ENCODE peak calls at places on chromosomes 6 and 20, in eight cellular contexts. M is GM06990, F is MCF 10A, Z is nucleus accumbens, T is activated B cell treated with CpG ODN at 0.5 μM for 24 hours, J is lower lobe of right lung, U is kidney, Y is COR-L47. K is an unnamed sample.

GRCh38 chr6:16278048-16278724 is 39.8 kb downstream of the GMPR start:
- DNase-seq in M (no peak), F (peak), Z (no peak), T (no peak), J (no peak), U (no peak), Y (no peak), K (no peak)

GRCh38 chr20:50392138-50392866 is 117.9 kb upstream of the PTPN1 start:
- DNase-seq in M (no peak), F (no peak), Z (no peak), T (no peak), J (no peak), U (peak), Y (no peak), K (no peak)

GRCh38 chr6:34383171-34383631 is 9.3 kb downstream of the NUDT3 start:
- DNase-seq in M (no peak), F (no peak), Z (no peak), T (no peak), J (no peak), U (no peak), Y (no peak), K (no peak)

GRCh38 chr6:138455746-138456392 is 43.4 kb downstream of the NHSL1 start:
- DNase-seq in M (peak), F (peak), Z (no peak), T (no peak), J (no peak), U (no peak), Y (peak), K (peak)

GRCh38 chr20:20450461-20451027 is 82.6 kb downstream of the INSM1 start:
- DNase-seq in M (no peak), F (peak), Z (peak), T (no peak), J (no peak), U (no peak), Y (peak), K (no peak)

GRCh38 chr6:52675372-52675771 is 4.5 kb downstream of the TMEM14A start:
- DNase-seq in M (no peak), F (no peak), Z (no peak), T (no peak), J (no peak), U (no peak), Y (no peak), K (no peak)

GRCh38 chr20:14712302-14712739 is 374.9 kb upstream of the FLRT3 start:
- DNase-seq in M (no peak), F (peak), Z (no peak), T (no peak), J (no peak), U (no peak), Y (no peak), K (no peak)

GRCh38 chr6:386688-387266 is 4.8 kb upstream of the IRF4 start:
- DNase-seq in M (no peak), F (no peak), Z (no peak), T (no peak), J (no peak), U (no peak), Y (no peak), K (no peak)

GRCh38 chr20:34768105-34768504 is 57.3 kb downstream of the NCOA6 start:
- DNase-seq in M (no peak), F (no peak), Z (no peak), T (no peak), J (no peak), U (no peak), Y (no peak), K (no peak)

GRCh38 chr20:1041845-1042390 is 39.8 kb upstream of the RSPO4 start:
- DNase-seq in M (no peak), F (no peak), Z (no peak), T (no peak), J (no peak), U (no peak), Y (no peak), K (no peak)

GRCh38 chr6:168193816-168194701 is 115.0 kb upstream of the FRMD1 start:
- DNase-seq in M (no peak), F (peak), Z (no peak), T (no peak), J (no peak), U (peak), Y (no peak), K (no peak)

GRCh38 chr6:77173472-77174074 is 289.7 kb downstream of the HTR1B start:
- DNase-seq in M (no peak), F (no peak), Z (no peak), T (no peak), J (no peak), U (peak), Y (no peak), K (no peak)

GRCh38 chr6:31742894-31743293 is 3.1 kb downstream of the MSH5 start:
- DNase-seq in M (no peak), F (no peak), Z (no peak), T (no peak), J (no peak), U (no peak), Y (no peak), K (no peak)

GRCh38 chr6:149457316-149457884 is 27.4 kb downstream of the ZC3H12D start:
- DNase-seq in M (no peak), F (no peak), Z (no peak), T (no peak), J (no peak), U (no peak), Y (no peak), K (no peak)

GRCh38 chr20:47854687-47855212 is 69.5 kb upstream of the SULF2 start:
- DNase-seq in M (no peak), F (peak), Z (no peak), T (no peak), J (no peak), U (no peak), Y (no peak), K (peak)

GRCh38 chr20:37729909-37730308 is 36.1 kb downstream of the CTNNBL1 start:
- DNase-seq in M (no peak), F (no peak), Z (no peak), T (no peak), J (no peak), U (no peak), Y (no peak), K (no peak)

GRCh38 chr6:69789573-69789972 is 7.2 kb downstream of the LMBRD1 start:
- DNase-seq in M (no peak), F (no peak), Z (no peak), T (no peak), J (no peak), U (no peak), Y (no peak), K (no peak)

GRCh38 chr6:29748391-29749352 is 25.4 kb downstream of the HLA-F start:
- DNase-seq in M (peak), F (peak), Z (peak), T (peak), J (peak), U (peak), Y (peak), K (peak)

GRCh38 chr20:57361517-57361916 is 10.5 kb downstream of the RAE1 start:
- DNase-seq in M (no peak), F (peak), Z (no peak), T (no peak), J (no peak), U (no peak), Y (no peak), K (no peak)

GRCh38 chr6:98657764-98658163 is 176.6 kb upstream of the POU3F2 start:
- DNase-seq in M (no peak), F (peak), Z (no peak), T (no peak), J (peak), U (no peak), Y (no peak), K (no peak)

GRCh38 chr20:62859721-62860120 is 1.9 kb downstream of the TCFL5 start:
- DNase-seq in M (no peak), F (no peak), Z (no peak), T (no peak), J (no peak), U (no peak), Y (no peak), K (no peak)

GRCh38 chr20:45320948-45321595 is 13.0 kb upstream of the MATN4 start:
- DNase-seq in M (peak), F (no peak), Z (no peak), T (no peak), J (no peak), U (no peak), Y (no peak), K (no peak)

GRCh38 chr6:2767327-2767985 is 2.3 kb downstream of the WRNIP1 start:
- DNase-seq in M (no peak), F (no peak), Z (no peak), T (no peak), J (no peak), U (no peak), Y (no peak), K (no peak)

GRCh38 chr20:44310664-44311639 is at the start of gene FITM2:
- DNase-seq in M (peak), F (peak), Z (peak), T (peak), J (peak), U (peak), Y (peak), K (peak)

GRCh38 chr6:167856999-167857660 is 30.4 kb downstream of the AFDN start:
- DNase-seq in M (no peak), F (peak), Z (no peak), T (no peak), J (no peak), U (no peak), Y (no peak), K (no peak)

GRCh38 chr20:61055130-61055529 is 196.9 kb upstream of the CDH4 start:
- DNase-seq in M (no peak), F (no peak), Z (no peak), T (no peak), J (no peak), U (no peak), Y (peak), K (no peak)

GRCh38 chr6:45116714-45117410 is 211.3 kb upstream of the RUNX2 start:
- DNase-seq in M (no peak), F (peak), Z (no peak), T (no peak), J (no peak), U (no peak), Y (no peak), K (no peak)

GRCh38 chr6:134982161-134982560 is 32.3 kb upstream of the ALDH8A1 start:
- DNase-seq in M (no peak), F (no peak), Z (no peak), T (no peak), J (no peak), U (no peak), Y (no peak), K (no peak)

GRCh38 chr20:4613718-4614620 is 107.7 kb upstream of the PRND start:
- DNase-seq in M (peak), F (peak), Z (peak), T (peak), J (no peak), U (no peak), Y (peak), K (peak)

GRCh38 chr6:18035330-18035854 is 48.0 kb upstream of the KIF13A start:
- DNase-seq in M (no peak), F (no peak), Z (no peak), T (no peak), J (no peak), U (no peak), Y (no peak), K (no peak)

GRCh38 chr6:31908791-31909190 is 6.9 kb upstream of the ZBTB12 start:
- DNase-seq in M (peak), F (peak), Z (no peak), T (no peak), J (no peak), U (no peak), Y (no peak), K (peak)

GRCh38 chr6:35497571-35498406 is 910 bp upstream of the TEAD3 start:
- DNase-seq in M (peak), F (peak), Z (no peak), T (peak), J (peak), U (peak), Y (no peak), K (peak)

GRCh38 chr6:19834858-19835257 is 2.3 kb upstream of the ID4 start:
- DNase-seq in M (no peak), F (no peak), Z (no peak), T (no peak), J (no peak), U (no peak), Y (no peak), K (no peak)

GRCh38 chr20:14521436-14521835 is 184.0 kb upstream of the FLRT3 start:
- DNase-seq in M (no peak), F (no peak), Z (no peak), T (no peak), J (no peak), U (no peak), Y (no peak), K (no peak)

GRCh38 chr6:120355822-120356221 is 978.5 kb downstream of the TBC1D32 start:
- DNase-seq in M (no peak), F (no peak), Z (no peak), T (no peak), J (no peak), U (no peak), Y (no peak), K (no peak)

GRCh38 chr6:149459761-149460160 is 25.1 kb downstream of the ZC3H12D start:
- DNase-seq in M (no peak), F (no peak), Z (no peak), T (no peak), J (no peak), U (no peak), Y (no peak), K (no peak)

GRCh38 chr20:33566781-33567603 is 77.1 kb downstream of the CBFA2T2 start:
- DNase-seq in M (no peak), F (no peak), Z (no peak), T (no peak), J (no peak), U (no peak), Y (peak), K (no peak)

GRCh38 chr20:13856356-13856755 is 71.5 kb downstream of the NDUFAF5 start:
- DNase-seq in M (no peak), F (no peak), Z (peak), T (no peak), J (no peak), U (no peak), Y (no peak), K (no peak)

K was measured in GM13977.